ENCODE peak calls at places on chromosomes 1 and 21, in nine cellular contexts. D, F, V, G, L, R, N, I and J are unnamed samples.

GRCh38 chr1:100924212-100924611 is 28.3 kb downstream of the SLC30A7 start:
- DNase-seq in L (peak), D (no peak), N (no peak), R (no peak), I (peak), F (no peak), V (peak), G (no peak), J (peak)

GRCh38 chr1:77768006-77768405 is 8.4 kb upstream of the USP33 start:
- DNase-seq in V (no peak), I (no peak), G (no peak), F (no peak), N (no peak), R (no peak), L (no peak), D (no peak), J (no peak)

GRCh38 chr1:94807742-94808491 is 12.2 kb upstream of the SLC44A3 start:
- DNase-seq in G (no peak), F (no peak), V (peak), R (no peak), D (no peak), I (no peak), L (no peak), N (peak), J (no peak)

GRCh38 chr1:5424802-5425201 is 567.4 kb downstream of the NPHP4 start:
- DNase-seq in I (no peak), D (no peak), F (no peak), R (no peak), V (no peak), G (no peak), N (no peak), L (no peak), J (no peak)

GRCh38 chr21:35428489-35428888 is 379.4 kb upstream of the RUNX1 start:
- DNase-seq in D (peak), L (peak), R (no peak), V (peak), F (peak), N (peak), I (peak), G (no peak), J (peak)

GRCh38 chr1:177915641-177916040 is 54.2 kb downstream of the SEC16B start:
- DNase-seq in G (no peak), R (no peak), I (no peak), N (no peak), L (no peak), V (no peak), F (no peak), D (no peak), J (no peak)

GRCh38 chr1:78619803-78620579 is at the start of gene IFI44L:
- DNase-seq in N (peak), I (peak), V (peak), D (no peak), R (no peak), G (no peak), F (peak), L (peak), J (peak)

GRCh38 chr1:47257224-47257623 is 25.2 kb upstream of the TAL1 start:
- DNase-seq in I (no peak), L (no peak), R (no peak), D (no peak), V (no peak), F (no peak), G (no peak), N (no peak), J (no peak)